ENCODE peak calls at places on chromosomes 7 and 10, in eight cellular contexts. One of them, this sample, is unnamed.

GRCh38 chr7:17456541-17456940 is 158.1 kb downstream of the AHR start:
- DNase-seq in uterus: no peak
- DNase-seq in PC-9: no peak
- DNase-seq in Peyer's patch: no peak
- DNase-seq in mucosa of descending colon: no peak
- DNase-seq in CD8-positive, alpha-beta T cell: no peak
- DNase-seq in OCI-LY7: no peak
- DNase-seq in suprapubic skin: no peak
- DNase-seq in this sample: no peak

GRCh38 chr10:10891437-10891836 is 126.2 kb upstream of the CELF2 start:
- DNase-seq in uterus: no peak
- DNase-seq in PC-9: no peak
- DNase-seq in Peyer's patch: no peak
- DNase-seq in mucosa of descending colon: no peak
- DNase-seq in CD8-positive, alpha-beta T cell: no peak
- DNase-seq in OCI-LY7: no peak
- DNase-seq in suprapubic skin: no peak
- DNase-seq in this sample: no peak

GRCh38 chr10:133467286-133467911 is 13.7 kb downstream of the SCART1 start:
- DNase-seq in uterus: no peak
- DNase-seq in PC-9: no peak
- DNase-seq in Peyer's patch: no peak
- DNase-seq in mucosa of descending colon: no peak
- DNase-seq in CD8-positive, alpha-beta T cell: no peak
- DNase-seq in OCI-LY7: no peak
- DNase-seq in suprapubic skin: no peak
- DNase-seq in this sample: peak; percentile 40

GRCh38 chr7:39606352-39606751 is 17.0 kb upstream of the RALA start:
- DNase-seq in uterus: no peak
- DNase-seq in PC-9: no peak
- DNase-seq in Peyer's patch: no peak
- DNase-seq in mucosa of descending colon: no peak
- DNase-seq in CD8-positive, alpha-beta T cell: no peak
- DNase-seq in OCI-LY7: no peak
- DNase-seq in suprapubic skin: no peak
- DNase-seq in this sample: no peak

GRCh38 chr10:110827872-110828271 is 43.9 kb upstream of the PDCD4 start:
- DNase-seq in uterus: no peak
- DNase-seq in PC-9: no peak
- DNase-seq in Peyer's patch: peak; percentile 43
- DNase-seq in mucosa of descending colon: no peak
- DNase-seq in CD8-positive, alpha-beta T cell: no peak
- DNase-seq in OCI-LY7: no peak
- DNase-seq in suprapubic skin: no peak
- DNase-seq in this sample: no peak

GRCh38 chr7:29563590-29564454 is at the start of gene PRR15:
- DNase-seq in uterus: no peak
- DNase-seq in PC-9: peak; percentile 96
- DNase-seq in Peyer's patch: peak; percentile 91
- DNase-seq in mucosa of descending colon: peak; percentile 90
- DNase-seq in CD8-positive, alpha-beta T cell: no peak
- DNase-seq in OCI-LY7: no peak
- DNase-seq in suprapubic skin: no peak
- DNase-seq in this sample: no peak

GRCh38 chr7:121428857-121429489 is 32.9 kb upstream of the FAM3C start:
- DNase-seq in uterus: no peak
- DNase-seq in PC-9: peak; percentile 38
- DNase-seq in Peyer's patch: no peak
- DNase-seq in mucosa of descending colon: no peak
- DNase-seq in CD8-positive, alpha-beta T cell: no peak
- DNase-seq in OCI-LY7: no peak
- DNase-seq in suprapubic skin: no peak
- DNase-seq in this sample: no peak

GRCh38 chr7:85074992-85075391 is 111.9 kb downstream of the SEMA3D start:
- DNase-seq in uterus: no peak
- DNase-seq in PC-9: no peak
- DNase-seq in Peyer's patch: no peak
- DNase-seq in mucosa of descending colon: no peak
- DNase-seq in CD8-positive, alpha-beta T cell: no peak
- DNase-seq in OCI-LY7: no peak
- DNase-seq in suprapubic skin: no peak
- DNase-seq in this sample: no peak

GRCh38 chr7:42747073-42747472 is 164.8 kb downstream of the C7orf25 start:
- DNase-seq in uterus: no peak
- DNase-seq in PC-9: no peak
- DNase-seq in Peyer's patch: no peak
- DNase-seq in mucosa of descending colon: no peak
- DNase-seq in CD8-positive, alpha-beta T cell: no peak
- DNase-seq in OCI-LY7: no peak
- DNase-seq in suprapubic skin: no peak
- DNase-seq in this sample: no peak

GRCh38 chr7:55021951-55022617 is 3.3 kb downstream of the EGFR start:
- DNase-seq in uterus: no peak
- DNase-seq in PC-9: peak; percentile 86
- DNase-seq in Peyer's patch: no peak
- DNase-seq in mucosa of descending colon: no peak
- DNase-seq in CD8-positive, alpha-beta T cell: no peak
- DNase-seq in OCI-LY7: no peak
- DNase-seq in suprapubic skin: no peak
- DNase-seq in this sample: no peak

GRCh38 chr10:119670717-119671116 is 19.5 kb downstream of the BAG3 start:
- DNase-seq in uterus: no peak
- DNase-seq in PC-9: no peak
- DNase-seq in Peyer's patch: no peak
- DNase-seq in mucosa of descending colon: no peak
- DNase-seq in CD8-positive, alpha-beta T cell: no peak
- DNase-seq in OCI-LY7: no peak
- DNase-seq in suprapubic skin: no peak
- DNase-seq in this sample: no peak

GRCh38 chr7:84482476-84482875 is 287.9 kb upstream of the SEMA3A start:
- DNase-seq in uterus: no peak
- DNase-seq in PC-9: no peak
- DNase-seq in Peyer's patch: no peak
- DNase-seq in mucosa of descending colon: no peak
- DNase-seq in CD8-positive, alpha-beta T cell: no peak
- DNase-seq in OCI-LY7: no peak
- DNase-seq in suprapubic skin: no peak
- DNase-seq in this sample: no peak

GRCh38 chr7:13032524-13032923 is 345.1 kb downstream of the ARL4A start:
- DNase-seq in uterus: no peak
- DNase-seq in PC-9: no peak
- DNase-seq in Peyer's patch: no peak
- DNase-seq in mucosa of descending colon: no peak
- DNase-seq in CD8-positive, alpha-beta T cell: no peak
- DNase-seq in OCI-LY7: no peak
- DNase-seq in suprapubic skin: no peak
- DNase-seq in this sample: no peak

GRCh38 chr7:121083790-121084251 is 95.3 kb downstream of the CPED1 start:
- DNase-seq in uterus: no peak
- DNase-seq in PC-9: peak; percentile 48
- DNase-seq in Peyer's patch: no peak
- DNase-seq in mucosa of descending colon: no peak
- DNase-seq in CD8-positive, alpha-beta T cell: no peak
- DNase-seq in OCI-LY7: no peak
- DNase-seq in suprapubic skin: no peak
- DNase-seq in this sample: no peak

DNA sequence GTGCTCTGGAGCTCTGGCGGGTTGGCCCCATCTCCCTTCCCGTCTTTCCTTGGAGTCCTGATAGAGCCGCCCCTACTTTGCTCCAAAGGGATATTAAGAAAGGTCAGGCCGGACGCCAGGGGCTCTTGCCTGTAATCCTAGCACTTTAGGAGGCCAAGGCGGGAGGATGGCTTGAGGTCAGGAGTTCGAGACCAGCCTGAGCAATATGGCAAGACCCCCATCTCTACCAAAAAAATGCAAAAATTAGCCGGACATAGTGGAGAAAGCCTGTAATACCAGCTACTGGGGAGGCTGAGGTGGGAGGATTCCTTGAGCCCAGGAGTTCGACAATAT is 313 bp upstream of the MLXIPL start:
- DNase-seq in uterus: no peak
- DNase-seq in PC-9: no peak
- DNase-seq in Peyer's patch: no peak
- DNase-seq in mucosa of descending colon: no peak
- DNase-seq in CD8-positive, alpha-beta T cell: no peak
- DNase-seq in OCI-LY7: no peak
- DNase-seq in suprapubic skin: no peak
- DNase-seq in this sample: no peak
- H3K4me3 ChIP-seq in uterus: no peak overlapping the region
- H3K4me3 ChIP-seq in PC-9: peak overlapping the region; percentile 64
- H3K4me3 ChIP-seq in Peyer's patch: peak overlapping the region; percentile 84
- H3K4me3 ChIP-seq in mucosa of descending colon: no peak overlapping the region
- H3K4me3 ChIP-seq in CD8-positive, alpha-beta T cell: peak overlapping the region; percentile 33
- H3K4me3 ChIP-seq in OCI-LY7: no peak overlapping the region
- H3K4me3 ChIP-seq in suprapubic skin: peak overlapping the region; percentile 71
- H3K4me3 ChIP-seq in this sample: peak overlapping the region; percentile 63

GRCh38 chr10:77639756-77640155 is 2.1 kb upstream of the KCNMA1 start:
- DNase-seq in uterus: no peak
- DNase-seq in PC-9: no peak
- DNase-seq in Peyer's patch: no peak
- DNase-seq in mucosa of descending colon: no peak
- DNase-seq in CD8-positive, alpha-beta T cell: no peak
- DNase-seq in OCI-LY7: no peak
- DNase-seq in suprapubic skin: no peak
- DNase-seq in this sample: peak; percentile 50

GRCh38 chr10:77640167-77640566 is 2.6 kb upstream of the KCNMA1 start:
- DNase-seq in uterus: no peak
- DNase-seq in PC-9: no peak
- DNase-seq in Peyer's patch: no peak
- DNase-seq in mucosa of descending colon: no peak
- DNase-seq in CD8-positive, alpha-beta T cell: no peak
- DNase-seq in OCI-LY7: no peak
- DNase-seq in suprapubic skin: no peak
- DNase-seq in this sample: peak; percentile 72

GRCh38 chr10:77637986-77638765 is 568 bp upstream of the KCNMA1 start:
- DNase-seq in uterus: peak; percentile 34
- DNase-seq in PC-9: no peak
- DNase-seq in Peyer's patch: peak; percentile 61
- DNase-seq in mucosa of descending colon: peak; percentile 62
- DNase-seq in CD8-positive, alpha-beta T cell: no peak
- DNase-seq in OCI-LY7: no peak
- DNase-seq in suprapubic skin: no peak
- DNase-seq in this sample: peak; percentile 74

GRCh38 chr10:77637474-77637985 is at the start of gene KCNMA1:
- DNase-seq in uterus: peak; percentile 56
- DNase-seq in PC-9: no peak
- DNase-seq in Peyer's patch: peak; percentile 62
- DNase-seq in mucosa of descending colon: peak; percentile 57
- DNase-seq in CD8-positive, alpha-beta T cell: no peak
- DNase-seq in OCI-LY7: no peak
- DNase-seq in suprapubic skin: no peak
- DNase-seq in this sample: no peak

DNA sequence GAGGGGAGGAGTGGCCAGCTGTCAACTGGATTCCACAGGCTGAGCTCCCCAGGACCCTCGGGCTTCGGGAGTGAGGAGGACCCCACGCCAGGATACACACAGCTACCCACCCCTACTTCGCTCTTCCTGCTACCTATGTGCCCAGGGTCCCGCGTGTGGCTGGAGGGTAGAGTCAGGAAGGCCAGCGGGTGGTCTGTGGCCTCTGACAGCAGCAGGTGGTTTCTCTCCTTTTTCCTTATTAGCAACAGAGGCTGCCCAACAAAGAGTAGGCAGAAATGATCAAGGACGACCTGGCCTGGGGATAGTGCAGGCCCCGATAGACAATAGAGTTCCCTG is 1.1 kb upstream of the KCNMA1 start:
- DNase-seq in uterus: no peak
- DNase-seq in PC-9: no peak
- DNase-seq in Peyer's patch: no peak
- DNase-seq in mucosa of descending colon: no peak
- DNase-seq in CD8-positive, alpha-beta T cell: no peak
- DNase-seq in OCI-LY7: no peak
- DNase-seq in suprapubic skin: no peak
- DNase-seq in this sample: no peak
- H3K4me3 ChIP-seq in uterus: peak overlapping the region; percentile 35
- H3K4me3 ChIP-seq in PC-9: no peak overlapping the region
- H3K4me3 ChIP-seq in Peyer's patch: peak overlapping the region; percentile 54
- H3K4me3 ChIP-seq in mucosa of descending colon: no peak overlapping the region
- H3K4me3 ChIP-seq in CD8-positive, alpha-beta T cell: no peak overlapping the region
- H3K4me3 ChIP-seq in OCI-LY7: no peak overlapping the region
- H3K4me3 ChIP-seq in suprapubic skin: peak overlapping the region; percentile 58
- H3K4me3 ChIP-seq in this sample: peak overlapping the region; percentile 89

DNA sequence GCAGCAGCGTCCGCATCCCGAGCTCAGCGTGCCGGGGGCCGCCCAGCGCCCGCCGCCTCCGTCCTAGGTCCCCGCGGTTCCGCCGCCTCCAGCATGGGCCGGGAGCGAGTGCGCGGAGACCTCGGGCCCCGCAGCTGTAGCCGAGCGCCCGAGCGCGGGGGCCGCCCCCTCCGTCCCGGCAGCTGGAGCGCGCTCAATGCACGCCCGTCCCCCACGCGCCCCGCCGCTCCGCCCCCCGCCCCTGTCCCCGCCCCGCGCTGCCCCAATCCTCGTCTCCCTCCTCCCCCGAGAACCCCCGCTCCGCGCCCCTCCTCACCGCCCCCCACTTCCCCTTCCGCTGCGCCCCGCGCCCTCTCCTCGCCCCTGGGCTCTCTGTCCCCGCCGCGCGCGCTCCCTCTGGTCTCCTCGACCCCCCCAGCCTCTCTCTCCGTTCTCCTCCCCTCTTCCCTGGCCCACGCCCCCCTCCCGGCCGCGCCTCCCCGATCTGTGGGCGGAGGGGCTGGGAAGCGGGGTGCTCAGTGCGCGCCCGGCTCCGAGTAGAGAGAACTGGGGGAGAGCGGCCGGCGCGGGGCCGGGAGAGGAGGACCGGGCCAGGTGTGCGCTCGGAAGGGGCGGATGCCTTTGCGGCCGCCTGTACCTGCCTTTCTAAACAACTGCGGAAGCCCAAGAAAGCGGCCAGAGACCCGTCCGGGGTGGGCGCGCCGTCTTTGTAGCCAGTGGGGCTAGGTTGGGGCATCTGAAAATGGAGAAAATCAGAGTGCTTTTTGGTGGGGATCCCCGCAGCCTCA is at the start of gene VIPR2:
- DNase-seq in uterus: peak; percentile 56
- DNase-seq in PC-9: no peak
- DNase-seq in Peyer's patch: no peak
- DNase-seq in mucosa of descending colon: no peak
- DNase-seq in CD8-positive, alpha-beta T cell: no peak
- DNase-seq in OCI-LY7: no peak
- DNase-seq in suprapubic skin: no peak
- DNase-seq in this sample: peak; percentile 66
- H3K4me3 ChIP-seq in uterus: peak within 1 kb of the TSS; percentile 51
- H3K4me3 ChIP-seq in PC-9: no peak within 1 kb of the TSS
- H3K4me3 ChIP-seq in Peyer's patch: peak within 1 kb of the TSS; percentile 52
- H3K4me3 ChIP-seq in mucosa of descending colon: no peak within 1 kb of the TSS
- H3K4me3 ChIP-seq in CD8-positive, alpha-beta T cell: peak within 1 kb of the TSS; percentile 49
- H3K4me3 ChIP-seq in OCI-LY7: no peak within 1 kb of the TSS
- H3K4me3 ChIP-seq in suprapubic skin: peak within 1 kb of the TSS; percentile 53
- H3K4me3 ChIP-seq in this sample: peak within 1 kb of the TSS; percentile 94

DNA sequence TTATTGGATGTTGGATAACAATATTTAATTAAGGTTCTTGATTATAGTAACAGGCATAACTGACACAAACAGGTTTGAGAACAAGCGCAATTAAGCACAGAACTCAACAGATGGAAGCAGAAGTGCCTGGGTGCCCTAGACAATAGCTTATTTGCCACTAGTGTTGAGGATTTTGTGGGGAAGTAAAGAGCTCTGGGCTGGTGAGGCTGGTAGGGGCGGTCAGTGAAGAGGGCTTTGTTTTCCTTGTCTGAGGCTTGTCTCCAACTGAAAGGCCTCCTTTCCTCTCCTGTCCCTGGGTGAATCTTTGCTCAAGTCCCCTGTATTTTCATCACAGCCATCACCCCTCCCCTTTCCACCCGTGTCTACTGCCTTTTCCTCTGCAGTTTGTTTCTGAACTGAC is 104.6 kb downstream of the KAT6B start:
- DNase-seq in uterus: no peak
- DNase-seq in PC-9: no peak
- DNase-seq in Peyer's patch: no peak
- DNase-seq in mucosa of descending colon: no peak
- DNase-seq in CD8-positive, alpha-beta T cell: no peak
- DNase-seq in OCI-LY7: no peak
- DNase-seq in suprapubic skin: no peak
- DNase-seq in this sample: no peak
- H3K4me3 ChIP-seq in uterus: no peak overlapping the region
- H3K4me3 ChIP-seq in PC-9: no peak overlapping the region
- H3K4me3 ChIP-seq in Peyer's patch: no peak overlapping the region
- H3K4me3 ChIP-seq in mucosa of descending colon: no peak overlapping the region
- H3K4me3 ChIP-seq in CD8-positive, alpha-beta T cell: no peak overlapping the region
- H3K4me3 ChIP-seq in OCI-LY7: no peak overlapping the region
- H3K4me3 ChIP-seq in suprapubic skin: no peak overlapping the region
- H3K4me3 ChIP-seq in this sample: no peak overlapping the region

This sample was measured in coronary artery.